ENCODE peak calls at places on chromosomes 3 and 15, in eight cellular contexts. One of them, this sample, is unnamed.

GRCh38 chr15:39595621-39596221 is 14.8 kb downstream of the THBS1 start:
- DNase-seq in left ventricle myocardium inferior: no peak
- DNase-seq in HFF-Myc: no peak
- DNase-seq in activated T-cell treated with anti-CD3 and anti-CD28 coated beads for 1 hour: no peak
- DNase-seq in AG04450: no peak
- DNase-seq in NCI-H1105: no peak
- DNase-seq in NCI-H146: no peak
- DNase-seq in substantia nigra: no peak
- DNase-seq in this sample: no peak

GRCh38 chr15:99321477-99321876 is 70.2 kb downstream of the LRRC28 start:
- DNase-seq in HFF-Myc: no peak
- DNase-seq in NCI-H1105: no peak
- DNase-seq in left ventricle myocardium inferior: no peak
- DNase-seq in AG04450: no peak
- DNase-seq in substantia nigra: no peak
- DNase-seq in activated T-cell treated with anti-CD3 and anti-CD28 coated beads for 1 hour: no peak
- DNase-seq in NCI-H146: no peak
- DNase-seq in this sample: no peak

GRCh38 chr15:96409231-96410138 is 79.0 kb downstream of the NR2F2 start:
- DNase-seq in HFF-Myc: no peak
- DNase-seq in NCI-H1105: no peak
- DNase-seq in substantia nigra: no peak
- DNase-seq in left ventricle myocardium inferior: no peak
- DNase-seq in NCI-H146: no peak
- DNase-seq in AG04450: no peak
- DNase-seq in activated T-cell treated with anti-CD3 and anti-CD28 coated beads for 1 hour: no peak
- DNase-seq in this sample: no peak

GRCh38 chr3:100941046-100941445 is 52.2 kb downstream of the ABI3BP start:
- DNase-seq in left ventricle myocardium inferior: peak; percentile 18
- DNase-seq in substantia nigra: no peak
- DNase-seq in HFF-Myc: no peak
- DNase-seq in NCI-H1105: no peak
- DNase-seq in activated T-cell treated with anti-CD3 and anti-CD28 coated beads for 1 hour: no peak
- DNase-seq in AG04450: no peak
- DNase-seq in NCI-H146: no peak
- DNase-seq in this sample: no peak

GRCh38 chr15:81865850-81866537 is 179.8 kb downstream of the MEX3B start:
- DNase-seq in NCI-H146: no peak
- DNase-seq in activated T-cell treated with anti-CD3 and anti-CD28 coated beads for 1 hour: no peak
- DNase-seq in HFF-Myc: no peak
- DNase-seq in NCI-H1105: no peak
- DNase-seq in AG04450: no peak
- DNase-seq in left ventricle myocardium inferior: no peak
- DNase-seq in substantia nigra: no peak
- DNase-seq in this sample: no peak

GRCh38 chr3:29226709-29227108 is 54.2 kb upstream of the RBMS3 start:
- DNase-seq in NCI-H1105: no peak
- DNase-seq in substantia nigra: no peak
- DNase-seq in HFF-Myc: no peak
- DNase-seq in AG04450: no peak
- DNase-seq in NCI-H146: no peak
- DNase-seq in left ventricle myocardium inferior: no peak
- DNase-seq in activated T-cell treated with anti-CD3 and anti-CD28 coated beads for 1 hour: no peak
- DNase-seq in this sample: no peak

GRCh38 chr3:134535186-134535974 is 49.5 kb downstream of the CEP63 start:
- DNase-seq in AG04450: no peak
- DNase-seq in NCI-H146: no peak
- DNase-seq in NCI-H1105: no peak
- DNase-seq in HFF-Myc: no peak
- DNase-seq in activated T-cell treated with anti-CD3 and anti-CD28 coated beads for 1 hour: no peak
- DNase-seq in substantia nigra: no peak
- DNase-seq in left ventricle myocardium inferior: no peak
- DNase-seq in this sample: no peak

GRCh38 chr3:128497305-128498126 is 4.5 kb upstream of the GATA2 start:
- DNase-seq in substantia nigra: peak; percentile 63
- DNase-seq in NCI-H146: peak; percentile 91
- DNase-seq in activated T-cell treated with anti-CD3 and anti-CD28 coated beads for 1 hour: peak; percentile 61
- DNase-seq in NCI-H1105: peak; percentile 95
- DNase-seq in HFF-Myc: no peak
- DNase-seq in AG04450: no peak
- DNase-seq in left ventricle myocardium inferior: peak; percentile 65
- DNase-seq in this sample: peak; percentile 61

GRCh38 chr3:10273697-10274305 is 18.9 kb downstream of the GHRL start:
- DNase-seq in NCI-H146: peak; percentile 24
- DNase-seq in left ventricle myocardium inferior: no peak
- DNase-seq in activated T-cell treated with anti-CD3 and anti-CD28 coated beads for 1 hour: no peak
- DNase-seq in substantia nigra: no peak
- DNase-seq in AG04450: no peak
- DNase-seq in NCI-H1105: no peak
- DNase-seq in HFF-Myc: no peak
- DNase-seq in this sample: no peak

GRCh38 chr3:195077611-195078540 is 193.1 kb downstream of the XXYLT1 start:
- DNase-seq in substantia nigra: no peak
- DNase-seq in activated T-cell treated with anti-CD3 and anti-CD28 coated beads for 1 hour: no peak
- DNase-seq in HFF-Myc: no peak
- DNase-seq in NCI-H1105: no peak
- DNase-seq in left ventricle myocardium inferior: peak; percentile 9
- DNase-seq in AG04450: no peak
- DNase-seq in NCI-H146: no peak
- DNase-seq in this sample: no peak

GRCh38 chr3:106326941-106327765 is 458.3 kb upstream of the CBLB start:
- DNase-seq in left ventricle myocardium inferior: no peak
- DNase-seq in activated T-cell treated with anti-CD3 and anti-CD28 coated beads for 1 hour: no peak
- DNase-seq in HFF-Myc: no peak
- DNase-seq in NCI-H146: no peak
- DNase-seq in substantia nigra: no peak
- DNase-seq in AG04450: no peak
- DNase-seq in NCI-H1105: no peak
- DNase-seq in this sample: no peak

GRCh38 chr3:39273119-39273518 is 6.7 kb downstream of the CX3CR1 start:
- DNase-seq in activated T-cell treated with anti-CD3 and anti-CD28 coated beads for 1 hour: no peak
- DNase-seq in NCI-H1105: no peak
- DNase-seq in HFF-Myc: no peak
- DNase-seq in AG04450: no peak
- DNase-seq in substantia nigra: no peak
- DNase-seq in NCI-H146: no peak
- DNase-seq in left ventricle myocardium inferior: no peak
- DNase-seq in this sample: no peak

GRCh38 chr3:72018339-72018984 is 233.5 kb upstream of the PROK2 start:
- DNase-seq in AG04450: no peak
- DNase-seq in NCI-H1105: no peak
- DNase-seq in NCI-H146: no peak
- DNase-seq in substantia nigra: no peak
- DNase-seq in HFF-Myc: no peak
- DNase-seq in left ventricle myocardium inferior: no peak
- DNase-seq in activated T-cell treated with anti-CD3 and anti-CD28 coated beads for 1 hour: no peak
- DNase-seq in this sample: no peak

GRCh38 chr15:71002321-71002720 is 109.7 kb downstream of the LRRC49 start:
- DNase-seq in substantia nigra: no peak
- DNase-seq in NCI-H1105: no peak
- DNase-seq in AG04450: no peak
- DNase-seq in HFF-Myc: no peak
- DNase-seq in left ventricle myocardium inferior: no peak
- DNase-seq in activated T-cell treated with anti-CD3 and anti-CD28 coated beads for 1 hour: no peak
- DNase-seq in NCI-H146: no peak
- DNase-seq in this sample: no peak

GRCh38 chr15:25700916-25701315 is 162.2 kb downstream of the ATP10A start:
- DNase-seq in AG04450: no peak
- DNase-seq in HFF-Myc: no peak
- DNase-seq in NCI-H1105: no peak
- DNase-seq in substantia nigra: no peak
- DNase-seq in NCI-H146: no peak
- DNase-seq in activated T-cell treated with anti-CD3 and anti-CD28 coated beads for 1 hour: no peak
- DNase-seq in left ventricle myocardium inferior: no peak
- DNase-seq in this sample: no peak

GRCh38 chr15:39782441-39783138 is at the start of gene FSIP1:
- DNase-seq in AG04450: peak; percentile 91
- DNase-seq in NCI-H1105: peak; percentile 66
- DNase-seq in NCI-H146: peak; percentile 90
- DNase-seq in activated T-cell treated with anti-CD3 and anti-CD28 coated beads for 1 hour: peak; percentile 88
- DNase-seq in HFF-Myc: peak; percentile 93
- DNase-seq in substantia nigra: peak; percentile 95
- DNase-seq in left ventricle myocardium inferior: peak; percentile 95
- DNase-seq in this sample: peak; percentile 92

GRCh38 chr15:83695246-83695645 is 41.3 kb downstream of the ADAMTSL3 start:
- DNase-seq in NCI-H1105: no peak
- DNase-seq in NCI-H146: no peak
- DNase-seq in HFF-Myc: no peak
- DNase-seq in AG04450: no peak
- DNase-seq in left ventricle myocardium inferior: no peak
- DNase-seq in activated T-cell treated with anti-CD3 and anti-CD28 coated beads for 1 hour: no peak
- DNase-seq in substantia nigra: no peak
- DNase-seq in this sample: no peak

GRCh38 chr15:33600161-33600560 is 289.4 kb downstream of the RYR3 start:
- DNase-seq in left ventricle myocardium inferior: no peak
- DNase-seq in activated T-cell treated with anti-CD3 and anti-CD28 coated beads for 1 hour: no peak
- DNase-seq in NCI-H1105: no peak
- DNase-seq in NCI-H146: no peak
- DNase-seq in HFF-Myc: no peak
- DNase-seq in substantia nigra: no peak
- DNase-seq in AG04450: no peak
- DNase-seq in this sample: no peak

GRCh38 chr15:20356444-20357138 is 185.0 kb downstream of the GOLGA6L6 start:
- DNase-seq in HFF-Myc: no peak
- DNase-seq in activated T-cell treated with anti-CD3 and anti-CD28 coated beads for 1 hour: peak; percentile 86
- DNase-seq in left ventricle myocardium inferior: peak; percentile 54
- DNase-seq in NCI-H146: no peak
- DNase-seq in NCI-H1105: no peak
- DNase-seq in substantia nigra: no peak
- DNase-seq in AG04450: no peak
- DNase-seq in this sample: peak; percentile 91

GRCh38 chr3:113631573-113631972 is 64.9 kb downstream of the USF3 start:
- DNase-seq in left ventricle myocardium inferior: no peak
- DNase-seq in activated T-cell treated with anti-CD3 and anti-CD28 coated beads for 1 hour: no peak
- DNase-seq in NCI-H1105: no peak
- DNase-seq in HFF-Myc: no peak
- DNase-seq in NCI-H146: no peak
- DNase-seq in AG04450: no peak
- DNase-seq in substantia nigra: no peak
- DNase-seq in this sample: no peak

GRCh38 chr3:13863422-13863821 is 16.4 kb downstream of the WNT7A start:
- DNase-seq in substantia nigra: no peak
- DNase-seq in NCI-H146: no peak
- DNase-seq in HFF-Myc: no peak
- DNase-seq in activated T-cell treated with anti-CD3 and anti-CD28 coated beads for 1 hour: no peak
- DNase-seq in left ventricle myocardium inferior: no peak
- DNase-seq in AG04450: no peak
- DNase-seq in NCI-H1105: no peak
- DNase-seq in this sample: no peak

GRCh38 chr3:72694398-72694797 is 153.8 kb downstream of the SHQ1 start:
- DNase-seq in HFF-Myc: peak; percentile 42
- DNase-seq in NCI-H146: no peak
- DNase-seq in AG04450: no peak
- DNase-seq in left ventricle myocardium inferior: no peak
- DNase-seq in NCI-H1105: no peak
- DNase-seq in activated T-cell treated with anti-CD3 and anti-CD28 coated beads for 1 hour: no peak
- DNase-seq in substantia nigra: no peak
- DNase-seq in this sample: no peak

GRCh38 chr3:172259191-172259590 is 189.1 kb downstream of the GHSR start:
- DNase-seq in AG04450: no peak
- DNase-seq in left ventricle myocardium inferior: no peak
- DNase-seq in NCI-H1105: no peak
- DNase-seq in substantia nigra: no peak
- DNase-seq in activated T-cell treated with anti-CD3 and anti-CD28 coated beads for 1 hour: no peak
- DNase-seq in NCI-H146: no peak
- DNase-seq in HFF-Myc: no peak
- DNase-seq in this sample: no peak